ENCODE peak calls at places on chromosome 12, in six cellular contexts. L, Z, J, A, P and C are unnamed samples.

GRCh38 chr12:64756371-64756770 is 2.8 kb downstream of the GNS start:
- DNase-seq in J (no peak), A (no peak), P (no peak), L (no peak), Z (no peak), C (no peak)

GRCh38 chr12:11820476-11820875 is 171.0 kb downstream of the ETV6 start:
- DNase-seq in P (no peak), L (no peak), Z (no peak), A (no peak), J (no peak), C (no peak)

GRCh38 chr12:10408842-10409241 is 715 bp downstream of the KLRC4 start:
- DNase-seq in P (no peak), A (no peak), J (no peak), L (no peak), Z (no peak), C (no peak)

GRCh38 chr12:84842406-84843013 is 70.1 kb downstream of the SLC6A15 start:
- DNase-seq in L (no peak), P (peak; percentile 12), Z (no peak), A (no peak), J (no peak), C (peak; percentile 33)

GRCh38 chr12:85923767-85924331 is 49.8 kb downstream of the NTS start:
- DNase-seq in J (no peak), L (no peak), Z (no peak), P (no peak), A (no peak), C (no peak)

GRCh38 chr12:29158364-29158763 is 9.3 kb downstream of the FAR2 start:
- DNase-seq in A (no peak), L (no peak), Z (no peak), J (no peak), P (no peak), C (no peak)

GRCh38 chr12:70576341-70577282 is 60.6 kb downstream of the PTPRB start:
- DNase-seq in J (no peak), A (no peak), Z (no peak), P (peak; percentile 54), L (no peak), C (no peak)

GRCh38 chr12:69982081-69982480 is 157.1 kb downstream of the MYRFL start:
- DNase-seq in L (no peak), Z (no peak), A (no peak), P (peak; percentile 4), J (no peak), C (no peak)

GRCh38 chr12:89356069-89356665 is 3.9 kb upstream of the DUSP6 start:
- DNase-seq in Z (no peak), P (no peak), A (no peak), J (no peak), L (no peak), C (no peak)

GRCh38 chr12:47080725-47081502 is 1.2 kb upstream of the AMIGO2 start:
- DNase-seq in Z (peak; percentile 41), L (no peak), P (no peak), A (peak; percentile 70), J (peak; percentile 55), C (peak; percentile 50)

GRCh38 chr12:78085562-78086182 is 255.0 kb downstream of the NAV3 start:
- DNase-seq in Z (no peak), P (no peak), A (no peak), J (no peak), L (no peak), C (no peak)

GRCh38 chr12:82959821-82960220 is 273.1 kb downstream of the TMTC2 start:
- DNase-seq in A (no peak), Z (no peak), L (no peak), P (no peak), J (no peak), C (no peak)

GRCh38 chr12:20527396-20528154 is 159.2 kb downstream of the PDE3A start:
- DNase-seq in P (no peak), A (no peak), Z (no peak), L (no peak), J (no peak), C (no peak)

GRCh38 chr12:124744659-124745467 is 118.8 kb downstream of the SCARB1 start:
- DNase-seq in A (no peak), Z (no peak), P (no peak), J (no peak), L (no peak), C (no peak)

GRCh38 chr12:12206776-12207388 is 60.0 kb downstream of the LRP6 start:
- DNase-seq in Z (no peak), P (no peak), L (no peak), J (no peak), A (no peak), C (no peak)

GRCh38 chr12:6367065-6367968 is 8.0 kb downstream of the SCNN1A start:
- DNase-seq in A (no peak), P (no peak), J (peak; percentile 25), L (no peak), Z (no peak), C (no peak)

GRCh38 chr12:64147011-64147671 is 75.0 kb downstream of the KICS2 start:
- DNase-seq in Z (peak; percentile 71), P (no peak), L (no peak), A (no peak), J (no peak), C (no peak)

GRCh38 chr12:16348435-16349131 is 1.1 kb downstream of the MGST1 start:
- DNase-seq in J (peak; percentile 30), A (no peak), Z (peak; percentile 7), P (no peak), L (no peak), C (no peak)

GRCh38 chr12:18261273-18261672 is at the start of gene PIK3C2G:
- DNase-seq in Z (no peak), L (no peak), J (no peak), A (no peak), P (no peak), C (no peak)

GRCh38 chr12:47782372-47782770 is 9.3 kb downstream of the SLC48A1 start:
- DNase-seq in L (no peak), A (no peak), J (no peak), Z (no peak), P (no peak), C (no peak)

GRCh38 chr12:95142752-95143151 is 69.3 kb upstream of the NR2C1 start:
- DNase-seq in L (no peak), Z (no peak), J (no peak), P (no peak), A (no peak), C (no peak)

GRCh38 chr12:95147836-95148235 is 69.4 kb downstream of the FGD6 start:
- DNase-seq in A (no peak), J (no peak), L (no peak), Z (no peak), P (no peak), C (no peak)

GRCh38 chr12:95146767-95147166 is 70.5 kb downstream of the FGD6 start:
- DNase-seq in P (no peak), Z (no peak), A (no peak), J (no peak), L (no peak), C (no peak)

GRCh38 chr12:95141305-95141704 is 67.9 kb upstream of the NR2C1 start:
- DNase-seq in A (no peak), L (no peak), J (no peak), Z (no peak), P (no peak), C (no peak)

GRCh38 chr12:95143784-95144205 is 70.4 kb upstream of the NR2C1 start:
- DNase-seq in J (no peak), L (no peak), A (no peak), Z (no peak), P (no peak), C (no peak)
- TF ChIP-seq CTCF in J (no peak), L (no peak), A (no peak), Z (no peak), P (no peak), C (no peak)

GRCh38 chr12:113709456-113709855 is 237.8 kb upstream of the LHX5 start:
- DNase-seq in A (no peak), P (no peak), Z (no peak), L (no peak), J (no peak), C (no peak)
- TF ChIP-seq CTCF in A (no peak), P (no peak), Z (no peak), L (no peak), J (no peak), C (no peak)

DNA sequence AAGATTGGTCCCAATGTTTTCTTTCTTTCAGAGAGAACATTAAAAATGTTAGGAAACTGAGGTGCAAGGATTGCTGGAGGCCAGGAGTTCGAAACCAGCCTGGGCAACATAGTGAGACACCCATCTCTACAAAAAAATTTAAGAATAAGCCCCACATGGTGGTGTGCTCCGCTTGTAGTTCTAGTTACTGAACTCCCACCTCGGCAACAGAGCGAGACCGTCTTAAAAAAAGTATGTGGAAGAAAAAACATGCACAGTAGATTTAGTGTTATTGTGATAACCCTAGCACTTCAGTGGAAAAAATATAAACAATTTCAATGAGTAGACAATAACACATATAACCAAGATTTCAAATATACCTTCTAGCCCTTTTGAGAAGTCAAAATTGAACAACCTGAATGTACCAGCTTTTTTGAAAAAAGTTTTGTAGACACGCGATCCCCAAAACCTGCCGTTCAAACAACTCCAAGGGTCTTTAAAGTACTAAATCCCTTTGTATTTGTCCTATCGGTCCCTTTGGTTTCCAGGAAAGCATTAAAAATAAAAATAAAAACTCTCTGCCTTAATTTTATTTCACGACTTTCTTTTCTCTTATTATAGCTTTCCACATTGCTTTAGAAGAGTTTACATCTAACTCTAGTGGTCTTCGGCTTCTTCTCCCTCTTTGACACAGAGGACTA is 1.0 kb upstream of the ANO6 start:
- DNase-seq in J (no peak), L (no peak), A (no peak), Z (no peak), P (no peak), C (no peak)
- TF ChIP-seq CTCF in J (no peak), L (no peak), A (no peak), Z (no peak), P (peak; percentile 3), C (no peak)

GRCh38 chr12:43653289-43653915 is 101.4 kb upstream of the ADAMTS20 start:
- DNase-seq in J (no peak), L (no peak), A (no peak), P (no peak), Z (no peak), C (no peak)
- TF ChIP-seq CTCF in J (no peak), L (no peak), A (no peak), P (no peak), Z (no peak), C (no peak)

GRCh38 chr12:98373019-98373554 is 142.3 kb upstream of the TMPO start:
- DNase-seq in J (no peak), L (no peak), P (no peak), Z (no peak), A (no peak), C (peak; percentile 41)

GRCh38 chr12:98372340-98373018 is 142.9 kb upstream of the TMPO start:
- DNase-seq in L (no peak), A (no peak), J (no peak), P (no peak), Z (no peak), C (no peak)

GRCh38 chr12:98370976-98371375 is 144.4 kb upstream of the TMPO start:
- DNase-seq in J (no peak), L (no peak), A (no peak), Z (no peak), P (no peak), C (no peak)

GRCh38 chr12:98371419-98371818 is 144.0 kb upstream of the TMPO start:
- DNase-seq in Z (no peak), P (no peak), L (no peak), J (no peak), A (no peak), C (no peak)

GRCh38 chr12:98373982-98374381 is 141.4 kb upstream of the TMPO start:
- DNase-seq in J (no peak), P (no peak), A (no peak), Z (no peak), L (no peak), C (no peak)
- TF ChIP-seq CTCF in J (no peak), P (peak; percentile 9), A (no peak), Z (no peak), L (peak; percentile 38), C (peak; percentile 27)

GRCh38 chr12:118821386-118821928 is 159.9 kb upstream of the SRRM4 start:
- DNase-seq in L (no peak), Z (no peak), J (no peak), P (no peak), A (no peak), C (no peak)
- TF ChIP-seq CTCF in L (no peak), Z (no peak), J (no peak), P (no peak), A (no peak), C (no peak)